ENCODE peak calls at places on chromosome 9, in nine cellular contexts. O, D, C, G, A, S, R, L and P are unnamed samples.

GRCh38 chr9:14911046-14911445 is 818 bp upstream of the FREM1 start:
- DNase-seq in A (no peak), C (no peak), L (no peak), O (no peak), D (no peak), S (no peak), G (no peak), R (no peak), P (no peak)

GRCh38 chr9:129052592-129052991 is 16.2 kb downstream of the MIGA2 start:
- DNase-seq in A (peak; percentile 87), L (no peak), S (no peak), R (no peak), O (peak; percentile 100), C (no peak), G (no peak), D (no peak), P (no peak)

GRCh38 chr9:34994429-34995287 is 5.1 kb downstream of the DNAJB5 start:
- DNase-seq in R (no peak), D (peak; percentile 15), G (no peak), O (no peak), A (no peak), L (no peak), S (no peak), C (peak; percentile 46), P (no peak)

GRCh38 chr9:126661521-126662251 is 48.0 kb downstream of the LMX1B start:
- DNase-seq in D (no peak), S (no peak), R (no peak), C (no peak), G (no peak), L (no peak), A (no peak), O (peak; percentile 85), P (no peak)

GRCh38 chr9:134327671-134328231 is 1.5 kb downstream of the RXRA start:
- DNase-seq in R (no peak), D (no peak), C (no peak), A (peak; percentile 40), O (no peak), G (no peak), S (no peak), L (no peak), P (no peak)

GRCh38 chr9:107983191-107983603 is 493.6 kb upstream of the KLF4 start:
- DNase-seq in D (no peak), L (no peak), S (no peak), G (no peak), O (no peak), A (no peak), C (no peak), R (no peak), P (no peak)

GRCh38 chr9:94903961-94904421 is 177.5 kb downstream of the AOPEP start:
- DNase-seq in D (no peak), L (no peak), R (no peak), S (no peak), C (no peak), O (no peak), A (no peak), G (peak; percentile 42), P (no peak)

GRCh38 chr9:68750786-68751185 is 45.7 kb downstream of the PIP5K1B start:
- DNase-seq in O (peak; percentile 41), A (no peak), G (no peak), L (no peak), D (no peak), R (no peak), C (no peak), S (no peak), P (no peak)

DNA sequence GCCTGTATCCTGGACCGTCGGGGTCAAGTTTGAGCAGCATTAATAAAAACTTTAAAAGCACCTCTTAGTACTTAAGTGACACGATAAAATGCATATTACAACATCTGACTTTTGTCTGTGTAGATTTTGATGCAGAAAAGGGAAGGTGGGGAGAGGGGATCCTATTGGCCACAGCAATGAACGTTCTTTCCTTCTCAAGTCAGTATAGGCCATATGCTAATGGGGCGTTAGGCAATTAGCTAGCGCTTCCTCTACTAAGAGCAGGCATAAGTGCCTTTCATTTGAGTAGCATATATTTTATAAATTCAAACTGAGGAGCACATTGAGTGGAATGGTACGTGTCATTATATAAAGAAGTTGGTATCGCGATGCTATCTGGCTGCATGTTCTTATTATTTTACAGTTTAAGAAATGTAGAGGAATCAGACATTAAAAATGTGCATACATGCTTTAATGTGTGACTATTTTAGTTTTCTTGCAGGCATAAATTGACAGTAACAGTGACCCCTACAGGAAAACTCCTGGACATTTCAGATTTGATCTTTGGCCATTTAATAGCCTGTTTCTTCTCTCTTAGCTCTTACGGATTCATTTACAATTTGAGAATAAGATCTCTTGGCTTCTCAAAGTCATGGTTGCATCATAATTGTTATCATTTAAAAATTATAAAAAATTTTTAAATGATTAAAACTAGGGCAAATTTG is 1.1 kb upstream of the GNA14 start:
- DNase-seq in O (no peak), G (no peak), A (no peak), C (no peak), R (no peak), D (no peak), L (no peak), S (no peak), P (no peak)
- TF ChIP-seq CTCF in O (peak; percentile 56), G (peak; percentile 36), A (peak; percentile 42), C (no peak), R (no peak), D (no peak), L (no peak), S (no peak), P (peak; percentile 77)

GRCh38 chr9:6909186-6909585 is 151.4 kb downstream of the KDM4C start:
- DNase-seq in D (no peak), G (no peak), L (no peak), R (no peak), O (no peak), C (no peak), A (no peak), S (no peak), P (no peak)

GRCh38 chr9:6910032-6910431 is 152.3 kb downstream of the KDM4C start:
- DNase-seq in A (no peak), G (no peak), O (no peak), D (peak; percentile 28), L (no peak), R (no peak), C (no peak), S (no peak), P (no peak)

GRCh38 chr9:6910497-6910896 is 152.7 kb downstream of the KDM4C start:
- DNase-seq in O (no peak), A (no peak), S (no peak), D (no peak), R (no peak), C (no peak), L (no peak), G (no peak), P (no peak)

GRCh38 chr9:6905850-6906375 is 148.1 kb downstream of the KDM4C start:
- DNase-seq in O (no peak), L (no peak), C (no peak), D (no peak), S (no peak), A (no peak), G (no peak), R (no peak), P (no peak)

DNA sequence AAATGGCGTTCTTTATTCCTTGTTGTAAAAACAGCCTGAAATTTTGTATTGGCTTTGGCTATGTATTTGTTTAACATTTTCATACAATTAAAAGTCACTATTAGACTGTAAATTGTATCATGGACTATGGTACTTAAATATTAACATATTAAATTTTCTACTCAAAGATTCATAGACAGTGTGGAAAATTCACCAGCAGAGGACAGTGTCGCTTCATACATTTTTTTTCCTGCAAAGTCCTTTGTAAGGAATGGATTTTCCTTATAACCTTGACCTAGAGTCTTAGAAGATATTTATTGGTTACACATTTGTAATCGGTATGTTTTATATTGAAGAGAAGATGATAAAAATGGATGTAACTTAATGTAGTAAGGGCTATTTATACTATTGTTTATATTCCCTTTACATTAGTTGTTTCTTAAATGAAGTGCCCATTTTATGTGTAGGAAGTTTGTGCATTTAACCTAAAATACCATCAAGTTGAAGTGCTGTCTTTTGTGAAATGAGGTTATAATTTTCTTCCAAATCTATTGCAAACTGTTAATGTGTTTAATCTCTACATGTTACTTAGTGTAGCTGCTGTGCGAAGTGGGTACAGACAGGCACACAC is 150.1 kb downstream of the KDM4C start:
- DNase-seq in C (peak; percentile 17), A (no peak), D (peak; percentile 26), R (no peak), G (peak; percentile 13), S (no peak), O (no peak), L (no peak), P (no peak)
- TF ChIP-seq CTCF in C (peak; percentile 82), A (peak; percentile 38), D (peak; percentile 33), R (no peak), G (peak; percentile 90), S (no peak), O (peak; percentile 66), L (peak; percentile 19), P (peak; percentile 89)

GRCh38 chr9:89329917-89330316 is 11.6 kb downstream of the SECISBP2 start:
- DNase-seq in D (no peak), A (no peak), O (no peak), R (no peak), L (no peak), S (no peak), G (no peak), C (no peak), P (no peak)
- TF ChIP-seq CTCF in D (no peak), A (no peak), O (no peak), R (no peak), L (no peak), S (no peak), G (no peak), C (no peak), P (no peak)

GRCh38 chr9:96062854-96063253 is 187.4 kb downstream of the ERCC6L2 start:
- DNase-seq in G (no peak), D (no peak), S (no peak), R (no peak), L (no peak), C (no peak), A (no peak), O (no peak), P (no peak)

GRCh38 chr9:96062051-96062450 is 186.6 kb downstream of the ERCC6L2 start:
- DNase-seq in R (no peak), C (no peak), G (no peak), L (no peak), D (no peak), S (no peak), O (no peak), A (no peak), P (no peak)

GRCh38 chr9:96058218-96058617 is 182.7 kb downstream of the ERCC6L2 start:
- DNase-seq in C (no peak), G (no peak), A (no peak), S (no peak), D (no peak), O (no peak), L (no peak), R (no peak), P (no peak)

GRCh38 chr9:96064838-96065481 is 189.5 kb downstream of the ERCC6L2 start:
- DNase-seq in G (no peak), A (no peak), L (no peak), O (no peak), C (no peak), R (no peak), S (no peak), D (no peak), P (no peak)

DNA sequence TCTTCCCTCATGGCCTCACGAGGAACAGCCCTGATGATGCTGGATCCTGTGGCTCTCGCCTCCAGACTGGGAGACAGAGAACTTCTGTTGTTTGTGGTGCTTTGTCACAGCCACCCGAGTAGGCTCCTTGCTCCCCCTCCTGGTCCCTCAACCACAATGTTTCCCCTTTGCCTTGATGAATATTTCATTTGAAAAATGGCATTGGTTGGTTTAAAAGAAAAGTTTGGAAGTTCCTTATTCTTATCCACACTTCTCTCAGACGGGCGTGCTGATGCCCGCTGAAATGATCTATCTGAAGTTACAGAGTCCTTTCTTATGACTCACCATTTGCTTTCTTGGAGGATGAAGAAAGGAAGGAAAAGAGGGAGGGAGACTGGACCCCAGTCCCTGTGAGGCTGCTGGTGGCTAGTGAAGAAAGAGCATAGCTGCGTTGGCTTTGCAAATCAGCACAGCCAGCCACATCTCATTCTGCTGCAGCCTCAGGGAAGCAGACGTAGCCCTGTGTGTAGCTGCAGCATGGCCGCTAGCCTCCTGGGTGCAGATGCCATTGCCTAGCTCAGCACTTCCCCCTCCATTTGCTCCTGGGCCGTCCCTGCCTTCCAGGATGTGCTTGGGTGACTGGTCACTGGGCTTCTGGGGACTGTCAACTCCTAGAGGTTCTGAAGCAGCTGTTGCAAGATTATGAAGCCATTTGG is 185.9 kb downstream of the ERCC6L2 start:
- DNase-seq in C (no peak), R (no peak), L (no peak), O (no peak), A (no peak), D (peak; percentile 27), G (no peak), S (peak; percentile 39), P (no peak)
- TF ChIP-seq CTCF in C (peak; percentile 12), R (no peak), L (peak; percentile 59), O (no peak), A (peak; percentile 40), D (peak; percentile 32), G (peak; percentile 45), S (peak; percentile 71), P (peak; percentile 80)